ENCODE peak calls at places on chromosomes 1 and 21, in five cellular contexts. E is K562; U is fibroblast of lung; L is AG09319; M is CD8-positive, alpha-beta T cell. T is an unnamed sample.
A peak's percentile ranks its signal among the peaks of the same experiment; 100 is the strongest.

GRCh38 chr1:30768830-30769718 is 11.5 kb upstream of the LAPTM5 start:
- DNase-seq in E (peak; percentile 100), U (no peak), L (no peak), M (no peak), T (no peak)

GRCh38 chr1:40851643-40852042 is 10.5 kb downstream of the CITED4 start:
- DNase-seq in E (no peak), U (no peak), L (no peak), M (no peak), T (no peak)

GRCh38 chr1:240385551-240385950 is 226.4 kb downstream of the GREM2 start:
- DNase-seq in E (no peak), U (no peak), L (no peak), M (no peak), T (no peak)

GRCh38 chr1:21084111-21084510 is 92.6 kb downstream of the EIF4G3 start:
- DNase-seq in E (no peak), U (no peak), L (no peak), M (no peak), T (no peak)

GRCh38 chr1:41315482-41315823 is 45.8 kb upstream of the FOXO6 start:
- DNase-seq in E (no peak), U (peak; percentile 31), L (no peak), M (no peak), T (no peak)

GRCh38 chr1:31483012-31483946 is 70.3 kb downstream of the SERINC2 start:
- DNase-seq in E (no peak), U (peak; percentile 100), L (peak; percentile 51), M (no peak), T (no peak)

GRCh38 chr1:94083653-94084052 is 37.3 kb downstream of the ABCA4 start:
- DNase-seq in E (no peak), U (no peak), L (no peak), M (no peak), T (no peak)

GRCh38 chr1:53069663-53070327 is 7.8 kb downstream of the PODN start:
- DNase-seq in E (no peak), U (no peak), L (no peak), M (no peak), T (no peak)

GRCh38 chr1:40153073-40153770 is 8.0 kb upstream of the RLF start:
- DNase-seq in E (peak; percentile 31), U (peak; percentile 81), L (peak; percentile 35), M (no peak), T (peak; percentile 16)

GRCh38 chr1:180194546-180195207 is 35.4 kb upstream of the LHX4 start:
- DNase-seq in E (peak; percentile 65), U (no peak), L (no peak), M (no peak), T (no peak)

GRCh38 chr21:42596657-42597056 is 56.8 kb upstream of the PDE9A start:
- DNase-seq in E (no peak), U (no peak), L (no peak), M (no peak), T (no peak)

GRCh38 chr1:244833734-244834595 is 1.5 kb upstream of the COX20 start:
- DNase-seq in E (peak; percentile 64), U (peak; percentile 79), L (no peak), M (peak; percentile 56), T (peak; percentile 43)

DNA sequence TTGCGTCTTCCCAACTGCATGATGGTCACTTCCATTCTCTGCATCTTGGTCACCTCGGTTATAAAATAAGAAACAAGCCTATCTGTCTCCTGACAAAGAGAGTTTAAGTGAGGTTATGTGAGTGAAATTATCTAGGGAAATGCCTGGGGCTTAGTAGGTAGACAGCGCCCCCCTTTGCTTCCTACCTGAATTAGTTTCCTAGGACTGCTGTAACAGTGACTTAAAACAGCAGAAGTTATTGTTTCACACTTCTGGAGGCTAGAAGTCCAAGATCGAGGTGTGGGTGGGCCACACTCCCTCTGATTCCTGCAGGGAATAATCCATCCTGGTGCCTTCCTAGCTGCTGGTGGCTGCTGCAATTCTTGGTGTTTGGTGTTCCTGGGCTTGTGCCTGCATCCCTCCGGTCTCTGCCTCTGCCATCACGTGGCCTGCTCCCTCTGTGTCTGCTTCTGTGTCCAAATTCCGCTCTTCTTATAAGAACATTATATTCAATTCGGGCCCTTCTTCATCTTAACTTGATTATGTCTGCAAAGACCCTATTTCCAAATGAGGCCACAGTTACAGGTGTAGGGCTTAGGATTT is 92.6 kb downstream of the IGSF21 start:
- DNase-seq in E (no peak), U (no peak), L (no peak), M (no peak), T (no peak)
- TF ChIP-seq CTCF in E (no peak), U (no peak), L (no peak), M (no peak), T (no peak)

DNA sequence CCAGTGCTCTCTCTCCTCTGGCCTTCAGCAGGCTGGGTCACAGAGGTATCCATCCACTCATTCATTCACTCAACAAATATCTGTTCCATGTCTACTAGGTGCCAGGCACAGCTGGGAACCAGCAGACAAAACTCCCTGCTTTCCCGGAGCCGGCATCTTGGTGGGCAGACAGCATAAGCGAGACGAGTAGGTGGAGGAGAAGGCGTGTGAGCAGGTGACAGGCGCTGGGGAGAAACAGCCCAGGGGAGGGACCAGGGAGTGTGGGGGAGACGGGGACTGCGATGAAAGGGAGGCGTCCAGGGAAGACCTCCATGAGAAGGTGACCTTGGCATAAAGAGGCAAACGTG is 11.0 kb upstream of the KCNAB2 start:
- DNase-seq in E (no peak), U (no peak), L (no peak), M (no peak), T (no peak)
- TF ChIP-seq CTCF in E (no peak), U (no peak), L (no peak), M (no peak), T (no peak)

GRCh38 chr1:157487430-157487829 is 64.9 kb downstream of the FCRL5 start:
- DNase-seq in E (no peak), U (no peak), L (no peak), M (no peak), T (no peak)

GRCh38 chr1:157495285-157495684 is 57.0 kb downstream of the FCRL5 start:
- DNase-seq in E (no peak), U (no peak), L (no peak), M (no peak), T (no peak)

GRCh38 chr1:157488160-157488559 is 64.2 kb downstream of the FCRL5 start:
- DNase-seq in E (no peak), U (no peak), L (no peak), M (no peak), T (no peak)

GRCh38 chr1:157494093-157494492 is 58.2 kb downstream of the FCRL5 start:
- DNase-seq in E (no peak), U (no peak), L (no peak), M (no peak), T (no peak)

DNA sequence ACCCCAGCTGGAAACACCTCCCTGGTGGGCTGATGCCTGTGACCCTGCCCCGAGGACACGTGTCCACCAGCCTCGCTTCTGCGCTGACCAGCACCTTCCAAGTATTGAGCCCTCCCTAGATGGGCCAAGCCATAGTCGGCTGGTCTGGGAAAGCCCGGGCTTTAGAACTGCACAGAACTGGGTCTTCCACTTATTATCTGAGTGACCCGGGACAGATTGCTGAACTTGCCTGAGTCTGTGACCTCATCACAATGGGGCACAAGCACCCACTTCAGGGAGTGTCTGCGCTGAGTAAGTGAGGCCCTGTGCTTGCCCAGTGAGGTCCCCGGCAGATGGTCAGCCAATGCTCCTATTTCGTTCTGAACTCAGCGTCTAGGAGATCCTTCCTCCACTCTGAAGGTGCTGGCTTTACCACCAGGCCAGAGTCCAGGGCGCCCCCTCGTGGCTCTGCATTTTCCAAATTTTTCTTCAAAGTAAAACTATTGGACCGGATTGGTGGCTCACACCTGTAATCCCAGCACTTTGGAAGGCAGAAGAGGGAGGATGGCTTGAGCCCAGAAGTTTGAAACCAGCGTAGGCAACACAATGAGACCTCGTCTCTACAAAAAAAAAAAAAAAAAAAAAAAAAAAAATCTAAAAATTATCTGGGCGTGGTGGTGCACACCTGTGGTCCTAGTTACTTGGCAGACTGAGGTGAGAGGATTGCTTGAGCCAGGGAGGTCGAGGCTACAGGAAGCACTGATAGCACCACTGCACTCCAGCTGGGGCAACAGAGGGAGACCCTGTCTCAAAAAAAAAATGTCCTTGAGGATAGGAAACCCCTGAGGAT is 61.8 kb downstream of the FCRL5 start:
- DNase-seq in E (peak; percentile 47), U (peak; percentile 38), L (peak; percentile 3), M (no peak), T (peak; percentile 79)
- TF ChIP-seq CTCF in E (peak; percentile 85), U (peak; percentile 63), L (peak; percentile 69), M (peak; percentile 40), T (peak; percentile 81)

GRCh38 chr21:31659286-31660133 is at the start of gene SOD1:
- DNase-seq in E (peak; percentile 98), U (peak; percentile 92), L (peak; percentile 78), M (peak; percentile 96), T (peak; percentile 93)
- TF ChIP-seq CTCF in E (no peak), U (no peak), L (no peak), M (no peak), T (no peak)

GRCh38 chr1:2961081-2961480 is 60.2 kb upstream of the ACTRT2 start:
- DNase-seq in E (no peak), U (no peak), L (no peak), M (no peak), T (no peak)

GRCh38 chr1:2962946-2963345 is 58.3 kb upstream of the ACTRT2 start:
- DNase-seq in E (no peak), U (no peak), L (no peak), M (no peak), T (no peak)

GRCh38 chr1:2962061-2962460 is 59.2 kb upstream of the ACTRT2 start:
- DNase-seq in E (no peak), U (no peak), L (no peak), M (no peak), T (no peak)

GRCh38 chr1:2962541-2962940 is 58.7 kb upstream of the ACTRT2 start:
- DNase-seq in E (no peak), U (no peak), L (no peak), M (no peak), T (no peak)

GRCh38 chr1:2961661-2962060 is 59.6 kb upstream of the ACTRT2 start:
- DNase-seq in E (no peak), U (no peak), L (no peak), M (no peak), T (no peak)
- TF ChIP-seq CTCF in E (no peak), U (no peak), L (no peak), M (no peak), T (no peak)

DNA sequence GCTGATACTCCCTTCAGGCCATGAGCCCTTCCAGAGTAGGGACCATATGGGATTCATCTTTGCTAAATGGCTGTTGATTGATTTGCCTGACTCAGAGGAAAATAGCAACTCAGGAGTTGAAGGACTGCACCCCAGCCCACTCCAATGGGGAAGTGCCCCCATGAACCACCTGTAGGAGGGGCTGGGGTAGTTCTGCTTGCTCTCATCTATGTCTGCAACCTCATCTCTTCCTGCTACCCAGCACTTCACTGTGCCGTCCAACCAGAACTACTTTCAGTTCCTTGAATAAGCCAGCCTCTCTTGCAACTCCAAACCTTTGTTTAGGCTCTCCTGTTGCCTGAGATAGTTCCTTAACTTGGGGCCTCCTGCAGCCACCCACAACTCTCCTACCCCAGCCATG is 26.6 kb downstream of the BEND5 start:
- DNase-seq in E (no peak), U (no peak), L (no peak), M (no peak), T (no peak)
- TF ChIP-seq CTCF in E (no peak), U (no peak), L (no peak), M (no peak), T (no peak)